ENCODE peak calls at places on chromosomes 7 and 10, in five cellular contexts. A is cardiac muscle cell, Z is EL, G is SHP77, K is progenitor cell of endocrine pancreas. J is an unnamed sample.

GRCh38 chr10:71264345-71265200 is 52.2 kb downstream of the UNC5B start:
- DNase-seq in A (no peak), Z (no peak), G (no peak), K (no peak), J (no peak)

GRCh38 chr10:4984971-4985594 is 18.6 kb downstream of the AKR1C2 start:
- DNase-seq in A (peak), Z (no peak), G (no peak), K (no peak), J (no peak)

GRCh38 chr7:148898845-148899474 is 14.9 kb upstream of the EZH2 start:
- DNase-seq in A (no peak), Z (no peak), G (no peak), K (no peak), J (no peak)

GRCh38 chr10:69574571-69574978 is 1.4 kb upstream of the NEUROG3 start:
- DNase-seq in A (no peak), Z (no peak), G (no peak), K (no peak), J (no peak)

GRCh38 chr7:44383566-44383965 is 58.2 kb upstream of the CAMK2B start:
- DNase-seq in A (peak), Z (peak), G (no peak), K (no peak), J (peak)

GRCh38 chr7:3210531-3210930 is 90.5 kb upstream of the SDK1 start:
- DNase-seq in A (no peak), Z (no peak), G (no peak), K (no peak), J (no peak)

GRCh38 chr10:96919785-96920425 is 87.8 kb downstream of the LCOR start:
- DNase-seq in A (peak), Z (peak), G (no peak), K (no peak), J (peak)

GRCh38 chr7:7498881-7499280 is 36.8 kb downstream of the COL28A1 start:
- DNase-seq in A (no peak), Z (no peak), G (no peak), K (no peak), J (no peak)

GRCh38 chr7:157710396-157710795 is 373.6 kb downstream of the DNAJB6 start:
- DNase-seq in A (no peak), Z (no peak), G (no peak), K (no peak), J (no peak)

GRCh38 chr10:24255907-24256306 is 47.0 kb downstream of the KIAA1217 start:
- DNase-seq in A (no peak), Z (no peak), G (no peak), K (no peak), J (no peak)

GRCh38 chr10:9608592-9608991 is 1409.1 kb upstream of the CELF2 start:
- DNase-seq in A (peak), Z (no peak), G (no peak), K (no peak), J (no peak)

GRCh38 chr7:80548790-80549530 is 37.1 kb upstream of the GNAT3 start:
- DNase-seq in A (peak), Z (no peak), G (no peak), K (no peak), J (peak)

GRCh38 chr7:77258014-77258413 is 58.4 kb upstream of the FGL2 start:
- DNase-seq in A (peak), Z (peak), G (no peak), K (no peak), J (peak)

GRCh38 chr7:112790651-112790973 is 419 bp upstream of the TMEM168 start:
- DNase-seq in A (no peak), Z (no peak), G (no peak), K (no peak), J (no peak)

GRCh38 chr7:150400779-150401423 is 21.8 kb downstream of the ZNF775 start:
- DNase-seq in A (no peak), Z (no peak), G (no peak), K (no peak), J (no peak)

GRCh38 chr10:77160679-77161078 is 476.9 kb downstream of the KCNMA1 start:
- DNase-seq in A (peak), Z (peak), G (peak), K (no peak), J (peak)

GRCh38 chr10:122221958-122222357 is 49.1 kb upstream of the BTBD16 start:
- DNase-seq in A (no peak), Z (no peak), G (no peak), K (no peak), J (no peak)

J was measured in HFFc6.